ENCODE peak calls at places on chromosomes 5 and 9, in eight cellular contexts. Q, H, X, O, B, E, D and R are unnamed samples. For H3K4me1, the result is how much of the 10 kb centered on the place peaks cover.

GRCh38 chr9:15357050-15357653 is 50.1 kb upstream of the TTC39B start:
- DNase-seq in E (no peak), Q (no peak), D (no peak), B (no peak), O (peak), X (peak), H (peak), R (no peak)

GRCh38 chr5:113488645-113489184 is 462 bp upstream of the MCC start:
- DNase-seq in X (no peak), B (no peak), H (no peak), O (peak), Q (no peak), E (no peak), D (no peak), R (no peak)

GRCh38 chr5:59583151-59583809 is 310.2 kb downstream of the PDE4D start:
- DNase-seq in H (no peak), X (no peak), O (no peak), Q (no peak), D (no peak), B (no peak), E (no peak), R (no peak)

GRCh38 chr9:123426406-123426805 is 70.4 kb downstream of the CRB2 start:
- DNase-seq in E (no peak), H (no peak), X (no peak), Q (no peak), D (no peak), O (peak), B (no peak), R (no peak)

GRCh38 chr9:71127301-71127700 is 5.9 kb upstream of the TRPM3 start:
- DNase-seq in Q (no peak), D (no peak), E (no peak), X (no peak), O (no peak), B (no peak), H (no peak), R (no peak)

GRCh38 chr9:109264865-109265532 is 55.9 kb downstream of the EPB41L4B start:
- DNase-seq in B (peak), D (no peak), E (peak), H (peak), Q (no peak), O (no peak), X (no peak), R (no peak)

GRCh38 chr9:8012986-8013385 is 213.4 kb upstream of the DMAC1 start:
- DNase-seq in X (no peak), E (no peak), D (no peak), H (no peak), Q (no peak), O (no peak), B (no peak), R (no peak)

GRCh38 chr9:29285818-29286217 is 1712.5 kb upstream of the C9orf72 start:
- DNase-seq in Q (no peak), B (no peak), D (no peak), O (peak), H (no peak), E (no peak), X (no peak), R (no peak)

GRCh38 chr9:15189491-15189890 is 117.5 kb downstream of the TTC39B start:
- DNase-seq in D (no peak), E (no peak), H (no peak), Q (no peak), O (no peak), B (no peak), X (no peak), R (no peak)

GRCh38 chr9:78612089-78612488 is 315.2 kb downstream of the PSAT1 start:
- DNase-seq in X (no peak), H (no peak), Q (no peak), B (no peak), O (no peak), D (no peak), E (no peak), R (no peak)

GRCh38 chr5:54820346-54820745 is 165.0 kb downstream of the ESM1 start:
- DNase-seq in X (no peak), Q (no peak), H (no peak), O (no peak), B (no peak), E (no peak), D (no peak), R (no peak)

GRCh38 chr5:83562817-83563557 is 91.4 kb downstream of the VCAN start:
- DNase-seq in B (no peak), Q (no peak), D (no peak), E (no peak), H (no peak), O (no peak), X (peak), R (peak)

GRCh38 chr5:85304524-85304923 is 919.8 kb upstream of the EDIL3 start:
- DNase-seq in Q (no peak), H (no peak), B (no peak), X (no peak), D (no peak), O (no peak), E (no peak), R (no peak)

GRCh38 chr5:137688248-137688840 is 47.5 kb downstream of the KLHL3 start:
- DNase-seq in Q (no peak), O (no peak), D (no peak), X (no peak), E (no peak), H (no peak), B (no peak), R (no peak)

GRCh38 chr9:94210616-94211603 is 48.2 kb upstream of the ZNF169 start:
- DNase-seq in X (no peak), E (no peak), H (no peak), D (no peak), B (peak), O (no peak), Q (no peak), R (no peak)

GRCh38 chr9:124007157-124007460 is 4.5 kb upstream of the LHX2 start:
- DNase-seq in B (no peak), D (no peak), Q (no peak), E (no peak), X (no peak), H (no peak), O (no peak), R (no peak)

GRCh38 chr9:91361294-91362201 is at the start of gene AUH:
- DNase-seq in Q (peak), O (peak), B (peak), H (peak), D (peak), E (peak), X (peak), R (peak)

GRCh38 chr5:2291146-2291840 is 408.6 kb upstream of the IRX4 start:
- DNase-seq in X (no peak), E (peak), Q (no peak), O (no peak), B (no peak), D (no peak), H (no peak), R (no peak)

GRCh38 chr5:31965227-31965626 is 208.9 kb downstream of the GOLPH3 start:
- DNase-seq in B (no peak), X (no peak), Q (no peak), E (no peak), H (no peak), D (no peak), O (no peak), R (no peak)

GRCh38 chr5:76521240-76521758 is 101.9 kb downstream of the F2RL2 start:
- DNase-seq in X (no peak), H (no peak), D (no peak), Q (no peak), O (no peak), B (no peak), E (no peak), R (no peak)

GRCh38 chr5:96734871-96735325 is 72.7 kb downstream of the CAST start:
- DNase-seq in B (no peak), E (no peak), Q (no peak), D (no peak), X (no peak), O (no peak), H (no peak), R (no peak)

GRCh38 chr5:147101654-147102053 is 133.2 kb upstream of the STK32A start:
- DNase-seq in E (no peak), H (no peak), X (no peak), Q (no peak), D (no peak), B (no peak), O (no peak), R (no peak)

GRCh38 chr5:34891981-34892380 is 23.3 kb downstream of the RAD1 start:
- DNase-seq in H (no peak), B (no peak), D (no peak), E (no peak), Q (no peak), X (no peak), O (no peak), R (no peak)

GRCh38 chr5:123937230-123937629 is 425.3 kb downstream of the CSNK1G3 start:
- DNase-seq in O (peak), E (peak), Q (no peak), H (no peak), B (peak), X (peak), D (no peak), R (no peak)

GRCh38 chr5:10595678-10596309 is 31.9 kb downstream of the ANKRD33B start:
- DNase-seq in O (peak), Q (peak), X (peak), D (peak), H (no peak), E (no peak), B (no peak), R (no peak)

GRCh38 chr5:142078251-142078650 is 30.3 kb upstream of the NDFIP1 start:
- DNase-seq in O (no peak), D (no peak), X (no peak), B (peak), Q (no peak), E (no peak), H (no peak), R (no peak)

GRCh38 chr5:14322437-14323187 is 179.5 kb downstream of the TRIO start:
- DNase-seq in X (no peak), O (no peak), D (no peak), B (no peak), E (no peak), Q (no peak), H (no peak), R (no peak)

GRCh38 chr5:119359737-119360413 is 4.1 kb downstream of the TNFAIP8 start:
- DNase-seq in Q (no peak), E (no peak), X (no peak), D (no peak), H (no peak), B (no peak), O (no peak), R (no peak)

GRCh38 chr5:119357309-119357708 is 1.5 kb downstream of the TNFAIP8 start:
- DNase-seq in E (no peak), H (no peak), Q (no peak), D (no peak), B (no peak), X (no peak), O (no peak), R (no peak)

GRCh38 chr5:119358901-119359603 is 3.2 kb downstream of the TNFAIP8 start:
- DNase-seq in B (no peak), E (no peak), O (no peak), X (no peak), H (no peak), D (no peak), Q (no peak), R (no peak)

GRCh38 chr5:119356384-119357188 is 767 bp downstream of the TNFAIP8 start:
- DNase-seq in B (no peak), Q (no peak), H (no peak), O (no peak), D (no peak), X (no peak), E (no peak), R (no peak)

DNA sequence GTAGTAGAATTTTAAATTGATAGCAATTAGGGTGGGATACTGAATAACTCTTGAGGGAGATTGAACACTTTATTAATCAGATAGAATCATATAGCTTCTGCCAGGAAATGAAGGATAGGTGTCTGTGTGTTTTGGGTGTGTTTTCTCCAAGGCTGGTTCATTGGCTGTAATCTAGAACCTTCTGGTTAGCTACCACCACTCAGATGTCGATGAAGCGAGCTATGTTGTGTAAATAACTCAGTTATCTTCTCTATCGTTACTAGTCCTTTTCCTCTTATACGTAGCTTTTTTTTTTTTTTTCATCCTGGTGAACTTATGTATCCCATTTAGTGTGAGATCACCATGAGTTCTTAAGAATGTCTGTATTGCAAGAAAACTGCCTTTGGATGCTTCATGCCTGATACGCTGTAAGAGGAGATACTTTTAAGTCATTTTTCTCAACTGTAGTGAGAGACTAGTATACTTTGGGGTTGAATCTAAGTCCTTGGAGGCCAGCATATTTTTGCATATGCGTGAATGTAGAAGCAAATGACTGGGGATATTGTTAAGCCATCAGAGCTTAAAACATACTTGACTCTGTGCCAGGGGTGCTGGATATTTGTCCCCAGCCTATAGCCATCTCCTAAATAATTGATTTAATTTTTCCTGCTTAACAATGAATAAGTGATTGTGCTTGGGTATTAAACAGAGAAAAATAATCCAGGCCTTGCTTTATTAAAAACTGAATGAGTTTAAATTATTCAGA is 2.2 kb downstream of the TNFAIP8 start:
- DNase-seq in O (no peak), E (no peak), B (no peak), D (no peak), H (no peak), Q (no peak), X (no peak), R (no peak)
- H3K4me1 ChIP-seq in O (under half), E (under half), B (under half), D (half or more), H (under half), Q (under half), X (under half), R (under half)

GRCh38 chr5:139975942-139976341 is 67.2 kb downstream of the NRG2 start:
- DNase-seq in D (no peak), Q (no peak), X (no peak), B (no peak), H (no peak), O (no peak), E (no peak), R (no peak)
- TF ChIP-seq CTCF in D (no peak), Q (no peak), X (no peak), B (no peak), H (no peak), O (no peak), E (no peak), R (no peak)

GRCh38 chr9:114856210-114856941 is 50.5 kb upstream of the TNFSF15 start:
- DNase-seq in Q (no peak), O (no peak), E (peak), X (no peak), H (no peak), D (no peak), B (no peak), R (peak)
- TF ChIP-seq EP300 in Q (no peak), O (no peak), E (no peak), X (no peak), H (no peak), D (no peak), B (peak), R (no peak)

GRCh38 chr5:151026088-151026487 is 5.7 kb downstream of the GPX3 start:
- DNase-seq in Q (no peak), E (no peak), H (no peak), D (no peak), X (no peak), O (no peak), B (no peak), R (no peak)

GRCh38 chr5:151024894-151025606 is 4.7 kb downstream of the GPX3 start:
- DNase-seq in B (no peak), O (no peak), H (no peak), E (no peak), Q (no peak), D (no peak), X (no peak), R (no peak)

GRCh38 chr5:151027961-151028479 is 7.6 kb downstream of the GPX3 start:
- DNase-seq in H (no peak), Q (no peak), X (no peak), D (no peak), B (no peak), O (no peak), E (peak), R (peak)

GRCh38 chr5:151028717-151029116 is 8.3 kb downstream of the GPX3 start:
- DNase-seq in Q (no peak), B (no peak), E (peak), H (no peak), O (no peak), D (no peak), X (no peak), R (peak)

GRCh38 chr5:151026674-151027073 is 6.3 kb downstream of the GPX3 start:
- DNase-seq in H (no peak), O (no peak), B (no peak), Q (peak), X (no peak), D (no peak), E (peak), R (peak)
- H3K4me1 ChIP-seq in H (under half), O (under half), B (under half), Q (under half), X (under half), D (half or more), E (under half), R (half or more)

DNA sequence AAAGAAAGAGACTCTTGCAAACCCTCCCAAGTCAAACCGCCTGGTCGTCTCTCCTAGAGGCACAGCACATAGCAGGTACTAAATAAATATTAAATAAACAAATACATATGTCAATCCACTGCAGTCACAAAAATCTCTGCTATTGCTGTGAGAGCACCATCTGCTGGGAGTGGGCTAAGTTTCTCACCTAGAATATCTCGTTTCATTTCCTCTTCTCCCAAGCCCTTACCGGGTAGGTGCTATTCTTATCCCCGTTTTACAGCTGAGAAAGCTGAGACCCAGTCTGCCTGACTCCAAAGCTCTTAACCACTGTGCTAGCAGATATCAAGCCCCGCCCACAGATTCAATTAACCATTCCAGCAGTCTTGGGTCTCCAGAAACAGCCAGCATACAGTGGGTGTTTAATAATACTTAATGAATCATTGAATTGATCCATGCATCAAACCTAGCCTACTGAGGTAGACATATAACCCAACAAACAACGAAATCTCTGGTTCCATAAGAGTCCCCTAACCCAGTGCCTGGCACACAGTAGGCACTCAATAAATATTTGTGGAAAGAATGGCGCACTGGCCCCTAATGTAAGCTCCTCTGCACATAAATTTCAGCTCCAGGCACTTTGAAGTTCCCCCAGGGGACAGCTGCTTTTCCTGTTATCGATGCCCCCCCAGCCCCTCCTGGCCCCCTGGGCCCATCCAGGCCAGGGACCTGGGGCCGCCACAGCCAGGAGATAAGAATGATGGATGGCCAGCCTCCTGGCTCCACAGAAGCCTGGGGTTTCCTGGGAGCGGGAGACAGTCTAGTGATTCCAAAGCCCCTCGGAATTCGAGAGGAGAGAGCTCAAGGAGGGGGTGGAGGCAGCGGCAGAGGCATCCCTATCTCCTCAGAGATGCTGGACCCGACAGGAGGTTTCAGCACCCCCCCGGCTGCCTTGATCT is 98.1 kb upstream of the HAND1 start:
- DNase-seq in H (no peak), O (peak), E (no peak), X (peak), Q (no peak), B (peak), D (peak), R (no peak)
- TF ChIP-seq CTCF in H (no peak), O (peak), E (no peak), X (peak), Q (no peak), B (peak), D (no peak), R (no peak)